ENCODE peak calls at places on chromosomes 13 and 19, in four cellular contexts. P is K562, F is HepG2, J is H1. K is an unnamed sample.

GRCh38 chr19:38524994-38525634 is 91.6 kb downstream of the RYR1 start:
- DNase-seq in P (no peak), F (no peak), J (no peak), K (no peak)

GRCh38 chr19:1206733-1207301 is 1.2 kb downstream of the STK11 start:
- DNase-seq in P (peak; percentile 45), F (no peak), J (no peak), K (no peak)

GRCh38 chr19:45179063-45179847 is 671 bp downstream of the BLOC1S3 start:
- DNase-seq in P (peak; percentile 84), F (no peak), J (no peak), K (no peak)

GRCh38 chr13:101098873-101099272 is 317.4 kb downstream of the NALCN start:
- DNase-seq in P (no peak), F (no peak), J (no peak), K (no peak)

GRCh38 chr19:52898101-52898500 is 666 bp upstream of the ZNF320 start:
- DNase-seq in P (no peak), F (no peak), J (peak; percentile 54), K (no peak)

GRCh38 chr19:5103061-5103701 is 134.3 kb downstream of the KDM4B start:
- DNase-seq in P (no peak), F (no peak), J (no peak), K (no peak)

GRCh38 chr13:28059214-28059613 is 41.2 kb downstream of the FLT3 start:
- DNase-seq in P (peak; percentile 54), F (peak; percentile 48), J (peak; percentile 73), K (no peak)

GRCh38 chr13:49627831-49628652 is at the start of gene ARL11:
- DNase-seq in P (peak; percentile 75), F (no peak), J (peak; percentile 83), K (peak; percentile 39)

GRCh38 chr13:75993823-75994222 is 357.7 kb downstream of the LMO7 start:
- DNase-seq in P (no peak), F (peak; percentile 10), J (no peak), K (no peak)

GRCh38 chr13:99275093-99275469 is 16.9 kb upstream of the GPR18 start:
- DNase-seq in P (no peak), F (no peak), J (no peak), K (no peak)

GRCh38 chr19:1591421-1592022 is 1.1 kb downstream of the MBD3 start:
- DNase-seq in P (no peak), F (no peak), J (no peak), K (no peak)

GRCh38 chr19:17765069-17765618 is 13.9 kb downstream of the FCHO1 start:
- DNase-seq in P (no peak), F (peak; percentile 88), J (no peak), K (no peak)

GRCh38 chr13:78611040-78611439 is 7.7 kb upstream of the POU4F1 start:
- DNase-seq in P (no peak), F (no peak), J (no peak), K (no peak)

GRCh38 chr13:48596128-48596429 is 57.6 kb upstream of the CYSLTR2 start:
- DNase-seq in P (no peak), F (no peak), J (no peak), K (no peak)

GRCh38 chr19:8030906-8031305 is 21.7 kb upstream of the CCL25 start:
- DNase-seq in P (no peak), F (no peak), J (no peak), K (no peak)

GRCh38 chr19:10074153-10074552 is 12.0 kb upstream of the SHFL start:
- DNase-seq in P (peak; percentile 79), F (peak; percentile 60), J (no peak), K (no peak)

GRCh38 chr19:30029721-30030510 is 87.9 kb downstream of the URI1 start:
- DNase-seq in P (no peak), F (no peak), J (no peak), K (peak; percentile 90)

GRCh38 chr13:73849292-73849691 is 284.9 kb downstream of the KLF12 start:
- DNase-seq in P (no peak), F (peak; percentile 17), J (no peak), K (no peak)

GRCh38 chr19:2150794-2151338 is 500 bp downstream of the AP3D1 start:
- DNase-seq in P (no peak), F (no peak), J (peak; percentile 69), K (no peak)

GRCh38 chr13:24181991-24182702 is 21.6 kb downstream of the SPATA13 start:
- DNase-seq in P (no peak), F (peak; percentile 50), J (no peak), K (no peak)

GRCh38 chr13:47334173-47334572 is 437.3 kb upstream of the HTR2A start:
- DNase-seq in P (no peak), F (no peak), J (no peak), K (no peak)

GRCh38 chr13:112355274-112355843 is 20.8 kb upstream of the SPACA7 start:
- DNase-seq in P (no peak), F (no peak), J (no peak), K (no peak)

GRCh38 chr19:5826531-5827341 is 12.8 kb downstream of the FUT6 start:
- DNase-seq in P (peak; percentile 33), F (peak; percentile 87), J (peak; percentile 74), K (no peak)

GRCh38 chr19:3176715-3177501 is 1.7 kb upstream of the S1PR4 start:
- DNase-seq in P (peak; percentile 84), F (no peak), J (no peak), K (no peak)
- TF ChIP-seq CBX5 in P (no peak), F (no peak), J (no peak), K (no peak)

GRCh38 chr13:23044906-23045305 is 135.9 kb upstream of the SGCG start:
- DNase-seq in P (no peak), F (no peak), J (no peak), K (no peak)

GRCh38 chr13:23050126-23050525 is 130.7 kb upstream of the SGCG start:
- DNase-seq in P (no peak), F (no peak), J (no peak), K (no peak)
- TF ChIP-seq HDAC2 in P (no peak), F (no peak), J (no peak), K (no peak)

GRCh38 chr13:26255717-26256277 is 1.9 kb downstream of the CDK8 start:
- DNase-seq in P (peak; percentile 24), F (peak; percentile 20), J (no peak), K (no peak)
- TF ChIP-seq CBX5 in P (no peak), F (no peak), J (no peak), K (no peak)

DNA sequence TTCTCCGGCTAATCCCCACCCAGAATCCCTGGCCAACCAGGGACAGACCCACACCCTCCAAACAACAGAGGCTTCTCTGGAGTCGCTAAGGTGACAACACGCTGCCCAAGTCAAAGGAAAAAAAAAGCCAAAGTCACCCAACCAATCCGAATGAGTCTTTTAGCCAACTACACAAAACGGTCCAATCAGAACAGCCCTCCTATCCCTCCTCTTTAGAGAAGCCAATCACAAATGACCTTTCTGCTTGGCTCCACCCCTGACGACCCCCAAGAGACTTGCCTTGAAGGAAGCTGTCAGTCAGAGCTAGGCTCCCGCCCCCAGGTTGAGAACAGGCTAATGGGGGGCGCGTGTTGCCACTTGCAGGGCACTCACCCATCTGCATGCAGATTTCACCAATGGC is 6.6 kb upstream of the FBXW9 start:
- DNase-seq in P (peak; percentile 77), F (peak; percentile 56), J (peak; percentile 89), K (no peak)
- TF ChIP-seq HDAC2 in P (no peak), F (no peak), J (no peak), K (no peak)

GRCh38 chr13:29471551-29471950 is 123.9 kb downstream of the SLC7A1 start:
- DNase-seq in P (peak; percentile 21), F (no peak), J (no peak), K (no peak)
- TF ChIP-seq CBX5 in P (no peak), F (no peak), J (no peak), K (no peak)